ENCODE peak calls at places on chromosomes 7 and 10, in eight cellular contexts. B is activated CD8-positive, alpha-beta T cell treated with anti-CD3 and anti-CD28 coated beads, Interleukin-2, amount 10 ng/mL, durations not matched to agents 7 days and 5 days; C is amygdala; L is NCI-H345; U is mucosa of descending colon; P is activated T-cell treated with anti-CD3 and anti-CD28 coated beads for 24 hours; V is sigmoid colon; T is naive B cell. O is an unnamed sample.

GRCh38 chr10:102783541-102783930 is 39.8 kb downstream of the WBP1L start:
- DNase-seq in B (no peak), C (no peak), L (no peak), U (no peak), P (no peak), V (no peak), T (no peak), O (no peak)

GRCh38 chr7:29342761-29343160 is 148.2 kb downstream of the CHN2 start:
- DNase-seq in B (no peak), C (no peak), L (peak; percentile 22), U (no peak), P (no peak), V (no peak), T (no peak), O (no peak)

GRCh38 chr7:157466473-157467261 is 129.9 kb downstream of the DNAJB6 start:
- DNase-seq in B (peak; percentile 19), C (no peak), L (no peak), U (no peak), P (no peak), V (peak; percentile 42), T (no peak), O (no peak)

GRCh38 chr10:61970182-61971015 is 68.9 kb downstream of the ARID5B start:
- DNase-seq in B (no peak), C (no peak), L (no peak), U (no peak), P (no peak), V (no peak), T (no peak), O (no peak)

GRCh38 chr10:79021331-79021907 is 47.3 kb upstream of the ZMIZ1 start:
- DNase-seq in B (no peak), C (no peak), L (no peak), U (peak; percentile 53), P (no peak), V (peak; percentile 46), T (no peak), O (peak; percentile 3)

GRCh38 chr7:86025807-86026206 is 617.9 kb upstream of the GRM3 start:
- DNase-seq in B (no peak), C (no peak), L (no peak), U (no peak), P (no peak), V (no peak), T (no peak), O (no peak)

GRCh38 chr7:25389489-25390106 is 161.3 kb upstream of the NPVF start:
- DNase-seq in B (no peak), C (no peak), L (peak; percentile 55), U (no peak), P (peak; percentile 1), V (no peak), T (no peak), O (no peak)

GRCh38 chr10:97000487-97001182 is 168.5 kb downstream of the LCOR start:
- DNase-seq in B (no peak), C (no peak), L (no peak), U (no peak), P (no peak), V (no peak), T (no peak), O (no peak)

O was measured in posterior cingulate gyrus.